ENCODE peak calls at places on chromosomes 2 and 18, in four cellular contexts. V is K562, N is heart left ventricle, L is HCT116. J is an unnamed sample.

GRCh38 chr18:79583984-79584401 is 95.6 kb upstream of the CTDP1 start:
- DNase-seq in N (no peak), V (no peak), L (no peak), J (no peak)

GRCh38 chr2:81260320-81260719 is 955.8 kb upstream of the LRRTM1 start:
- DNase-seq in L (peak; percentile 55), V (no peak), N (no peak), J (no peak)

GRCh38 chr2:63984606-63985359 is 34.4 kb downstream of the VPS54 start:
- DNase-seq in L (no peak), N (no peak), V (no peak), J (no peak)

GRCh38 chr2:30717081-30717650 is 90.1 kb downstream of the CAPN13 start:
- DNase-seq in N (no peak), L (no peak), V (no peak), J (no peak)

GRCh38 chr2:222423632-222424280 is 587 bp upstream of the SGPP2 start:
- DNase-seq in N (no peak), L (no peak), V (no peak), J (no peak)

GRCh38 chr2:70143314-70144150 is 47.3 kb downstream of the C2orf42 start:
- DNase-seq in V (peak; percentile 34), L (peak; percentile 41), N (peak; percentile 63), J (peak; percentile 74)

GRCh38 chr18:8870528-8870927 is 165.2 kb downstream of the MTCL1 start:
- DNase-seq in L (no peak), N (no peak), V (no peak), J (no peak)

GRCh38 chr2:39542523-39542922 is 105.4 kb upstream of the MAP4K3 start:
- DNase-seq in V (no peak), L (no peak), N (no peak), J (no peak)

GRCh38 chr2:205657579-205657978 is 24.7 kb upstream of the NRP2 start:
- DNase-seq in L (no peak), N (no peak), V (no peak), J (no peak)

GRCh38 chr2:28716265-28716865 is 35.3 kb upstream of the PPP1CB start:
- DNase-seq in L (peak; percentile 64), N (peak; percentile 55), V (no peak), J (peak; percentile 50)

GRCh38 chr2:69013123-69013836 is at the start of gene ANTXR1:
- DNase-seq in V (peak; percentile 11), L (peak; percentile 53), N (peak; percentile 43), J (peak; percentile 67)

GRCh38 chr2:54419386-54419785 is 36.7 kb upstream of the SPTBN1 start:
- DNase-seq in V (no peak), L (no peak), N (no peak), J (no peak)

GRCh38 chr2:43097650-43098049 is 128.8 kb downstream of the ZFP36L2 start:
- DNase-seq in L (no peak), N (no peak), V (no peak), J (no peak)

GRCh38 chr2:33457588-33458247 is 18.7 kb upstream of the RASGRP3 start:
- DNase-seq in V (no peak), N (peak; percentile 64), L (no peak), J (no peak)

GRCh38 chr18:52510139-52510538 is 170.1 kb downstream of the DCC start:
- DNase-seq in V (no peak), L (no peak), N (no peak), J (no peak)

GRCh38 chr2:227326783-227327182 is 1.7 kb downstream of the MFF start:
- DNase-seq in N (no peak), V (no peak), L (no peak), J (no peak)

GRCh38 chr2:177753682-177754475 is 318.7 kb downstream of the PDE11A start:
- DNase-seq in V (peak; percentile 55), L (peak; percentile 24), N (peak; percentile 89), J (no peak)

GRCh38 chr2:159098815-159099455 is 130.5 kb downstream of the TANC1 start:
- DNase-seq in V (no peak), L (no peak), N (no peak), J (no peak)

GRCh38 chr2:98012561-98012979 is 16.8 kb upstream of the TMEM131 start:
- DNase-seq in V (no peak), N (no peak), L (no peak), J (no peak)

GRCh38 chr18:57209697-57210096 is 62.8 kb downstream of the BOD1L2 start:
- DNase-seq in V (no peak), L (no peak), N (no peak), J (no peak)

GRCh38 chr2:136006658-136007057 is 21.2 kb upstream of the DARS1 start:
- DNase-seq in N (no peak), V (no peak), L (no peak), J (peak; percentile 9)

GRCh38 chr2:14511541-14511940 is 121.0 kb upstream of the LRATD1 start:
- DNase-seq in N (no peak), L (no peak), V (no peak), J (no peak)

GRCh38 chr18:13284330-13285027 is 65.9 kb downstream of the LDLRAD4 start:
- DNase-seq in N (no peak), V (no peak), L (no peak), J (no peak)

GRCh38 chr18:11004294-11004693 is 145.1 kb downstream of the PIEZO2 start:
- DNase-seq in L (no peak), N (no peak), V (no peak), J (no peak)

GRCh38 chr2:30267161-30267568 is 35.8 kb downstream of the LBH start:
- DNase-seq in L (no peak), V (peak; percentile 24), N (no peak), J (no peak)

GRCh38 chr2:187316040-187316439 is 132.0 kb downstream of the CALCRL start:
- DNase-seq in N (no peak), V (no peak), L (no peak), J (no peak)

GRCh38 chr18:70907673-70908072 is 618.8 kb downstream of the SOCS6 start:
- DNase-seq in N (no peak), L (no peak), V (no peak), J (no peak)

GRCh38 chr18:60880184-60880583 is 453.0 kb upstream of the CDH20 start:
- DNase-seq in V (no peak), N (no peak), L (no peak), J (no peak)

GRCh38 chr2:57701391-57701791 is 345.2 kb upstream of the VRK2 start:
- DNase-seq in N (no peak), V (no peak), L (no peak), J (no peak)

GRCh38 chr2:182611009-182611408 is 105.0 kb upstream of the DNAJC10 start:
- DNase-seq in L (no peak), N (no peak), V (no peak), J (no peak)

GRCh38 chr18:49619792-49620191 is 57.9 kb downstream of the LIPG start:
- DNase-seq in N (no peak), V (no peak), L (no peak), J (no peak)

GRCh38 chr2:196195302-196195701 is 23.9 kb upstream of the STK17B start:
- DNase-seq in N (no peak), V (no peak), L (no peak), J (no peak)

GRCh38 chr2:189210250-189211075 is 30.9 kb upstream of the COL5A2 start:
- DNase-seq in L (peak; percentile 24), V (peak; percentile 54), N (peak; percentile 47), J (peak; percentile 10)

GRCh38 chr2:80573950-80574349 is 269.4 kb upstream of the LRRTM1 start:
- DNase-seq in V (no peak), N (no peak), L (no peak), J (no peak)

GRCh38 chr2:23350026-23350791 is 34.8 kb upstream of the KLHL29 start:
- DNase-seq in L (no peak), V (no peak), N (no peak), J (no peak)

GRCh38 chr2:113105047-113105446 is 22.4 kb upstream of the IL1RN start:
- DNase-seq in L (no peak), N (no peak), V (peak; percentile 18), J (peak; percentile 27)

GRCh38 chr2:19711470-19712372 is 190.1 kb downstream of the TTC32 start:
- DNase-seq in N (peak; percentile 51), L (peak; percentile 38), V (no peak), J (peak; percentile 78)
- TF ChIP-seq POLR2A in N (no peak), L (no peak), V (no peak), J (no peak)

DNA sequence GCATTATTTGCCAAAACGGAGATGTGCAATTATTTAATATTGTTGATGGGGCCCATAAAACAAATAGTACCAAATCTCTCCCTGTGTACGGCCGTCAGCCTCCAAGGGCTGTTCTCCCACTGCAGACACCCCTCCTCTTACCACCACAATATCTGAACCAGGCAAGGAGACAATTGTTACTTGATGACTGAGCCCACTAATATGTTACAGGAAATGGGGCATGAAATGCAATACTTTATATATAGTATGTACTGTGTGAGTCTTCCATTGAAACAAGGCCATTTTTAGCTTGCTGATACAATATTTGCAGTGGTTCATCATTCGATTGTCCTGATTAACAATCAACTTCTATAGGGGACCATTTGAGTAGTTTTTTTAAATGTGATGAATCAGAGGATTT is 307.3 kb downstream of the GBX2 start:
- DNase-seq in L (no peak), V (no peak), N (no peak), J (no peak)
- TF ChIP-seq POLR2A in L (no peak), V (no peak), N (no peak), J (no peak)

GRCh38 chr2:172427256-172427989 is at the start of gene ITGA6:
- DNase-seq in L (peak; percentile 83), V (peak; percentile 78), N (peak; percentile 78), J (peak; percentile 81)
- TF ChIP-seq POLR2A in L (peak; percentile 94), V (no peak), N (no peak), J (peak; percentile 66)

GRCh38 chr2:26767129-26767528 is 3.0 kb downstream of the SLC35F6 start:
- DNase-seq in N (no peak), V (no peak), L (no peak), J (no peak)

GRCh38 chr2:26770986-26771586 is 7.0 kb downstream of the SLC35F6 start:
- DNase-seq in N (peak; percentile 92), L (no peak), V (peak; percentile 70), J (no peak)

GRCh38 chr2:26769501-26769850 is 5.4 kb downstream of the SLC35F6 start:
- DNase-seq in L (no peak), N (no peak), V (no peak), J (no peak)

GRCh38 chr2:26767894-26768487 is 3.9 kb downstream of the SLC35F6 start:
- DNase-seq in L (no peak), N (no peak), V (no peak), J (no peak)

GRCh38 chr2:26768759-26769500 is 4.8 kb downstream of the SLC35F6 start:
- DNase-seq in N (peak; percentile 79), V (peak; percentile 74), L (peak; percentile 82), J (peak; percentile 82)
- TF ChIP-seq POLR2A in N (no peak), V (peak; percentile 64), L (no peak), J (no peak)

DNA sequence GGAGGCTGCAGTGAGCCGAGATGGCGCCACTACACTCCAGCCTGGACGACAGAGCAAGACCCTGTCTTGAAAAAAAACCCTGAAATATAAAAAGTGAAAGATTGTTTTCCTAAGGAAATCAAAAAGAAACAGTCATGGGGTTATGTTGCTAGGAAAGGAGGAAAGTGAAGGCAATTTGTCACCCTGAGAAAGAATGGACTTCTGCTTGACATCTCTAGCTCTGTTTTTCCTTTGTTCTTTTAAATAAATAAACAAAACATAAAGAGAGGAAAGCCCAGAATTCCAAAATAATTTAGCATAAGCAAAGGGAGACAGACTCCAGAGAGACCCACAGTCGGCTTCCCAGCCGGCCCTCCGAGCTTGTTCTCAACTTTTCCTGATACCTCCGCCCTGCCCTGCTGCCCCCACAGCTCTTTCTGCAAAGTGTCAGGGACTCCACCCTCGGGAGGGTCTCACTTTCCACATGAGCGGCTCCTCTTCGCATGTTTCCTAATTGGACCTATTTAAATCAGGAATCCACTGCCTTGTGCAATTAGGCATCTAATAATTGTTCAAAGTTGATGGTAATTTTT is 49.8 kb upstream of the COPS8 start:
- DNase-seq in N (no peak), L (no peak), V (no peak), J (no peak)
- TF ChIP-seq POLR2A in N (no peak), L (no peak), V (no peak), J (no peak)